ENCODE peak calls at places on chromosomes 2 and 18, in ten cellular contexts. S, V, L, D, A, R, Q, I, F and O are unnamed samples.

GRCh38 chr2:139685590-139685989 is 905.4 kb upstream of the NXPH2 start:
- DNase-seq in S (no peak), V (no peak), L (no peak), D (no peak), A (no peak), R (no peak), Q (no peak), I (no peak), F (no peak), O (no peak)

GRCh38 chr2:65595641-65596040 is 163.2 kb upstream of the SPRED2 start:
- DNase-seq in S (peak), V (peak), L (no peak), D (no peak), A (no peak), R (no peak), Q (peak), I (no peak), F (peak), O (peak)

GRCh38 chr2:31066594-31066993 is 71.6 kb downstream of the GALNT14 start:
- DNase-seq in S (no peak), V (no peak), L (no peak), D (no peak), A (no peak), R (no peak), Q (no peak), I (peak), F (no peak), O (no peak)

GRCh38 chr18:23689031-23689615 is at the start of gene LAMA3:
- DNase-seq in S (no peak), V (peak), L (peak), D (peak), A (peak), R (peak), Q (no peak), I (peak), F (peak), O (peak)

GRCh38 chr18:39167990-39168389 is 1602.4 kb upstream of the CELF4 start:
- DNase-seq in S (no peak), V (no peak), L (no peak), D (no peak), A (no peak), R (no peak), Q (no peak), I (no peak), F (no peak), O (no peak)

GRCh38 chr18:62880673-62881364 is 165.5 kb downstream of the PHLPP1 start:
- DNase-seq in S (no peak), V (peak), L (no peak), D (no peak), A (no peak), R (no peak), Q (no peak), I (no peak), F (no peak), O (no peak)

GRCh38 chr2:101302016-101302415 is 6.5 kb downstream of the RNF149 start:
- DNase-seq in S (no peak), V (no peak), L (no peak), D (no peak), A (no peak), R (no peak), Q (no peak), I (no peak), F (no peak), O (no peak)

GRCh38 chr2:144770616-144771230 is 250.8 kb upstream of the ZEB2 start:
- DNase-seq in S (no peak), V (no peak), L (no peak), D (no peak), A (no peak), R (no peak), Q (no peak), I (no peak), F (no peak), O (no peak)

GRCh38 chr2:2687745-2688144 is 356.7 kb upstream of the MYT1L start:
- DNase-seq in S (no peak), V (no peak), L (no peak), D (no peak), A (no peak), R (no peak), Q (no peak), I (no peak), F (no peak), O (no peak)

GRCh38 chr18:28855524-28855923 is 678.6 kb upstream of the CDH2 start:
- DNase-seq in S (peak), V (peak), L (peak), D (no peak), A (no peak), R (no peak), Q (no peak), I (no peak), F (peak), O (peak)

GRCh38 chr2:72144746-72145657 is 2.7 kb downstream of the CYP26B1 start:
- DNase-seq in S (no peak), V (no peak), L (peak), D (peak), A (peak), R (no peak), Q (no peak), I (peak), F (no peak), O (no peak)

GRCh38 chr2:17830053-17831034 is 14.1 kb downstream of the MSGN1 start:
- DNase-seq in S (peak), V (peak), L (peak), D (peak), A (peak), R (peak), Q (peak), I (peak), F (peak), O (peak)

GRCh38 chr2:218027426-218028188 is 24.8 kb upstream of the TNS1 start:
- DNase-seq in S (no peak), V (no peak), L (no peak), D (no peak), A (peak), R (no peak), Q (no peak), I (peak), F (no peak), O (no peak)

GRCh38 chr2:12819098-12819465 is 102.3 kb downstream of the TRIB2 start:
- DNase-seq in S (peak), V (peak), L (peak), D (peak), A (peak), R (peak), Q (peak), I (peak), F (peak), O (peak)

GRCh38 chr2:45755585-45756330 is 104.3 kb downstream of the PRKCE start:
- DNase-seq in S (no peak), V (peak), L (no peak), D (no peak), A (no peak), R (no peak), Q (peak), I (peak), F (peak), O (peak)

GRCh38 chr18:66729459-66730239 is 125.8 kb upstream of the CDH19 start:
- DNase-seq in S (peak), V (no peak), L (no peak), D (no peak), A (no peak), R (no peak), Q (no peak), I (no peak), F (peak), O (no peak)

GRCh38 chr18:25262920-25263319 is 89.0 kb downstream of the ZNF521 start:
- DNase-seq in S (no peak), V (peak), L (no peak), D (no peak), A (no peak), R (no peak), Q (peak), I (no peak), F (no peak), O (peak)

GRCh38 chr2:229815858-229816257 is 101.5 kb upstream of the DNER start:
- DNase-seq in S (peak), V (peak), L (peak), D (no peak), A (no peak), R (no peak), Q (no peak), I (no peak), F (peak), O (peak)

GRCh38 chr2:209525834-209526281 is 102.0 kb downstream of the MAP2 start:
- DNase-seq in S (peak), V (peak), L (peak), D (no peak), A (no peak), R (no peak), Q (peak), I (no peak), F (peak), O (peak)

GRCh38 chr18:6058941-6059340 is 163.6 kb upstream of the TMEM200C start:
- DNase-seq in S (peak), V (peak), L (no peak), D (no peak), A (peak), R (no peak), Q (peak), I (no peak), F (peak), O (peak)

GRCh38 chr2:100902833-100903405 is 83.0 kb downstream of the NPAS2 start:
- DNase-seq in S (peak), V (peak), L (peak), D (no peak), A (peak), R (no peak), Q (peak), I (no peak), F (peak), O (peak)

GRCh38 chr2:46825958-46826897 is 89.4 kb downstream of the MCFD2 start:
- DNase-seq in S (peak), V (peak), L (no peak), D (no peak), A (no peak), R (no peak), Q (peak), I (peak), F (peak), O (peak)

GRCh38 chr2:237998530-237998929 is 31.7 kb downstream of the UBE2F start:
- DNase-seq in S (peak), V (peak), L (no peak), D (no peak), A (no peak), R (no peak), Q (peak), I (no peak), F (peak), O (peak)

GRCh38 chr18:832085-832681 is 20.1 kb upstream of the YES1 start:
- DNase-seq in S (no peak), V (no peak), L (peak), D (peak), A (peak), R (peak), Q (no peak), I (no peak), F (peak), O (no peak)
- H3K4me3 ChIP-seq in S (no peak), V (no peak), L (no peak), D (no peak), A (no peak), R (peak), Q (no peak), I (no peak), F (no peak), O (no peak)

GRCh38 chr2:219570924-219571310 is 422 bp downstream of the OBSL1 start:
- DNase-seq in S (peak), V (no peak), L (no peak), D (no peak), A (no peak), R (no peak), Q (no peak), I (no peak), F (peak), O (no peak)
- H3K4me3 ChIP-seq in S (peak), V (peak), L (peak), D (peak), A (peak), R (peak), Q (peak), I (peak), F (peak), O (peak)

GRCh38 chr2:184921676-184922075 is 323.3 kb downstream of the ZNF804A start:
- DNase-seq in S (no peak), V (no peak), L (no peak), D (no peak), A (no peak), R (no peak), Q (no peak), I (no peak), F (no peak), O (peak)

GRCh38 chr2:184923751-184924150 is 325.4 kb downstream of the ZNF804A start:
- DNase-seq in S (no peak), V (peak), L (no peak), D (no peak), A (no peak), R (no peak), Q (no peak), I (no peak), F (no peak), O (no peak)

GRCh38 chr2:184920451-184920965 is 322.2 kb downstream of the ZNF804A start:
- DNase-seq in S (peak), V (no peak), L (peak), D (no peak), A (no peak), R (no peak), Q (no peak), I (no peak), F (peak), O (peak)
- H3K4me3 ChIP-seq in S (no peak), V (no peak), L (no peak), D (no peak), A (no peak), R (no peak), Q (no peak), I (no peak), F (no peak), O (no peak)

DNA sequence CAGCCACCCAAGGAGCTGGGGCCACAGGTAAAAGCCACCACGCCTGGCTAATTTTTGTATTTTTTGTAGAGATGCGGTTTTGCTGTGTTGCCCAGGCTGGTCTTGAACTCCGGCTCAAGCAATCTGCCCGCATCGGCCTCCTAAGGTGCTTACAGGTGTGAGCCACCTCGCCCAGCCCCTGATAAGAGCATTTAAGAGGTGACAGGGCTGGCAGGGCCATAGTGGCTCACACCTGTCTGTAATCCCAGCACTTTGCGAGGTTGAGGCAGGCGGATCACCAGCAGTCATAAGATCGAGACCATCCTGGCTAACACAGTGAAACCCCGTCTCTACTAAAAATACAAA is 9.0 kb upstream of the CNNM3 start:
- DNase-seq in S (no peak), V (no peak), L (no peak), D (no peak), A (no peak), R (no peak), Q (no peak), I (no peak), F (no peak), O (no peak)
- H3K4me3 ChIP-seq in S (no peak), V (no peak), L (no peak), D (no peak), A (no peak), R (no peak), Q (no peak), I (no peak), F (no peak), O (no peak)

DNA sequence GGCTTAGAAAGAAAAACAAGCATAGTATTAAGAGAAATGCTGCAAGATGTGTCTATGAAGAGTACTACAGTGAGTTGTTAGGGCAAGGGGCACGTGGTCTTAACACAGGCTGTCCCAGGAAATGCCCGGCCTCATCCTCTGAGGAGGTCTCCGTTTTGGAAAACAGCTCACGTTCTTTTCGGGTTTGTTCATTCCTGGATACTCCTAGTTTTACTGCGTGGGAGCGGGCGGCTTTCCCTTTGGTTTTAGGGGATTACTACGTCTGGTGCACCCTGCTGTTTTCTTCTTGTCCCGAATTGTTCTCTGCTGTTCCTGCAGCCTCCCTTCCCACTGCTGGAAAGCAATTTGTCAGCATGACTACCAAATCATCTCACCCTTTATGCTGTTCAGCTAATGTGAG is 55.5 kb upstream of the RAB6D start:
- DNase-seq in S (no peak), V (peak), L (peak), D (no peak), A (no peak), R (no peak), Q (no peak), I (no peak), F (no peak), O (no peak)
- H3K4me3 ChIP-seq in S (no peak), V (no peak), L (no peak), D (no peak), A (no peak), R (no peak), Q (no peak), I (no peak), F (no peak), O (no peak)

GRCh38 chr2:105403785-105404698 is 5.2 kb upstream of the FHL2 start:
- DNase-seq in S (peak), V (peak), L (no peak), D (no peak), A (peak), R (peak), Q (peak), I (peak), F (peak), O (peak)

GRCh38 chr2:105402809-105403208 is 4.0 kb upstream of the FHL2 start:
- DNase-seq in S (no peak), V (no peak), L (no peak), D (no peak), A (no peak), R (no peak), Q (no peak), I (no peak), F (no peak), O (no peak)

GRCh38 chr2:105401867-105402266 is 3.0 kb upstream of the FHL2 start:
- DNase-seq in S (no peak), V (no peak), L (no peak), D (no peak), A (no peak), R (no peak), Q (no peak), I (no peak), F (no peak), O (no peak)

GRCh38 chr2:105404736-105405135 is 5.9 kb upstream of the FHL2 start:
- DNase-seq in S (no peak), V (no peak), L (no peak), D (no peak), A (no peak), R (no peak), Q (no peak), I (no peak), F (no peak), O (no peak)

GRCh38 chr2:105403241-105403784 is 4.5 kb upstream of the FHL2 start:
- DNase-seq in S (no peak), V (no peak), L (no peak), D (no peak), A (no peak), R (peak), Q (no peak), I (no peak), F (no peak), O (no peak)
- H3K4me3 ChIP-seq in S (no peak), V (no peak), L (no peak), D (no peak), A (no peak), R (no peak), Q (no peak), I (no peak), F (no peak), O (no peak)

DNA sequence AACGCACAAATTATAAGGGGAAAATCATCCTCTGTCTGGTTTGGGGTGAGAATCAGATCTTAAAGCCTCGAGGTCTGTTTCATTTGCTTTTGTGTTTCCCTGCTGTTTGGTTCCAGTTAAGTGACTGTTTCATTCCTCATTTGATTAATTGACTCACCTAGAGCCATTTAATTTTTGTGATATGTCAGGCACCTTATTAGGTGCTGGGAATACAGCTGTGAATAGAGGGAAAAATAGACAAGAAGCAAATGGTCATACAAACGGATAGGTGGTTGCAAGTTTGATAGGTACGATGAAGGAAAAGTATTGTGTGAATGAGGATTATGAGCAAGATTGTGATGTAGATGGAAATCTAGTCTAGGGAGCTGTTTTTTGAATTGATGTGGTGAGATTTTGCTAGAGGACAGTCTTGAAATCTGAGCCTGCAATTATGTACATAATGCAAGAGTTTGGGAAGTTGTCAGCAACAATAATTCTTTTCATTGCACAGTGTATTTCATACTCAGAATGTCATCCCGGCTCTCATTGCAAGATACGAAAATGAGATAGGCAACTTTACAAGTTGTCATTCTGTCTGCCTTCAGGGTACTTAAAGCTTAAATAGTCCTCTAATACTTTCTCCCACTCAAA is 2.2 kb downstream of the ACSL3 start:
- DNase-seq in S (no peak), V (peak), L (peak), D (no peak), A (no peak), R (no peak), Q (no peak), I (no peak), F (no peak), O (peak)
- H3K4me3 ChIP-seq in S (peak), V (peak), L (peak), D (no peak), A (peak), R (no peak), Q (no peak), I (no peak), F (peak), O (peak)

DNA sequence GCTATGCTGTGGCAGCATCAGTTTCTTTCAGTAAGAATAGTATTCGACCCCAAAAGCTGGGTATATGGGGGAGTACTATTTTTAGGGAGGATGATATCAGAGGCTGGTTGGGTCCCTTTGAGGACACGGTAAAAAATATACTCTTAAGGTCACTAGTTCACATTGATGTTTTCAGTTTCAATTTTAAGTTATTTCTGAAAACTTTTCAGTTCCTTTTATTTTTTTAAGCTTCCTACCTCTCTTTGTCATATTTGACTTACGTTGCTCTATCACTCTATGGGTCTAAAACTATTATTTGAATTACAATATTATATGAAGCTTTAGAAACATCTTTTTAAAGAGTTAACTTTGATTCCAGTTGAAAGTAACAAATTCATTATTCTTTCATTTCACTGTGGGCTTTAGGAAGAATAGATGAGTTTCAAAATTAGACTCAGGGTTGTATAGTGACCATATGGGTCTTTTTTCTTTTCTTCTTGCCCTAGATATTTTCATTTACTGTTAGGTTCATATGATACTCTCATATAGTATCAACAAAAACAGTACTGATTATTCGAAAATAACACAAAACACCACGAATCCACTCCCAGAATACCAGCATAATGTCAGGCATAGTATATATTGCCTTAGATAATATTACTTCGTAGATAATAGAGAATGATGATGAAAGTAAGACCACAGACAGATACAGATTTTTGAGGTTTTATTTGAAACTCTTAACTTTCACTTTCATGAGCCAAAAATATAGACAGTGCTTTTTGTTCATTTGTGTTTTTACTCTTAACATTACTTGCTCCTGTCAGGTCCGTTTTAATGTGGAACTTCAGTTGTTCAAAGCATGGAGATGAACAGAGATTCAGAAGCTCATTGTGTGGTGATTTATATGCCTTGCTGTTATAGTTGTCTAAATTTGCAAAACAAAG is 9.8 kb downstream of the RMDN2 start:
- DNase-seq in S (no peak), V (no peak), L (no peak), D (no peak), A (no peak), R (no peak), Q (no peak), I (no peak), F (no peak), O (no peak)
- H3K4me3 ChIP-seq in S (no peak), V (no peak), L (no peak), D (no peak), A (no peak), R (no peak), Q (no peak), I (no peak), F (no peak), O (no peak)

GRCh38 chr2:240528406-240529040 is 29.3 kb downstream of the ANKMY1 start:
- DNase-seq in S (no peak), V (no peak), L (no peak), D (no peak), A (no peak), R (no peak), Q (no peak), I (peak), F (no peak), O (no peak)
- H3K4me3 ChIP-seq in S (no peak), V (no peak), L (no peak), D (no peak), A (no peak), R (no peak), Q (no peak), I (no peak), F (no peak), O (no peak)